ENCODE peak calls at places on chromosomes 16 and 17, in eight cellular contexts. T, S, C, R, W, O, H and D are unnamed samples.

GRCh38 chr17:7383742-7384488 is 3.0 kb downstream of the TNK1 start:
- DNase-seq in S (no peak), O (peak), C (peak), R (peak), T (peak), H (peak), W (peak), D (no peak)

GRCh38 chr17:10171057-10171456 is 27.3 kb downstream of the GAS7 start:
- DNase-seq in C (no peak), S (no peak), O (no peak), R (no peak), H (no peak), T (no peak), W (no peak), D (peak)

GRCh38 chr16:81658373-81658772 is 120.7 kb upstream of the PLCG2 start:
- DNase-seq in C (no peak), R (no peak), W (no peak), O (no peak), H (no peak), T (no peak), S (no peak), D (no peak)

GRCh38 chr16:17845031-17845430 is 374.3 kb upstream of the XYLT1 start:
- DNase-seq in O (no peak), W (no peak), R (no peak), T (no peak), S (no peak), H (no peak), C (no peak), D (no peak)

GRCh38 chr17:75036643-75037268 is 10.0 kb downstream of the ATP5PD start:
- DNase-seq in S (no peak), R (peak), H (peak), C (peak), W (peak), T (peak), O (peak), D (peak)

GRCh38 chr17:8300629-8301242 is 5.5 kb upstream of the SLC25A35 start:
- DNase-seq in W (peak), S (no peak), T (peak), O (peak), R (peak), C (peak), H (peak), D (no peak)

GRCh38 chr16:3170440-3171180 is 17.4 kb upstream of the OR1F1 start:
- DNase-seq in T (no peak), H (peak), R (no peak), S (no peak), W (peak), O (peak), C (no peak), D (peak)

GRCh38 chr16:48611329-48612137 is 1.6 kb upstream of the N4BP1 start:
- DNase-seq in O (peak), R (peak), C (peak), H (peak), S (no peak), T (peak), W (peak), D (no peak)

GRCh38 chr16:27599606-27600005 is 49.7 kb downstream of the KATNIP start:
- DNase-seq in H (no peak), C (no peak), O (no peak), R (no peak), S (no peak), T (no peak), W (no peak), D (no peak)

GRCh38 chr16:4381072-4381934 is 9.7 kb downstream of the VASN start:
- DNase-seq in O (no peak), W (no peak), R (no peak), C (no peak), T (no peak), S (no peak), H (peak), D (no peak)

GRCh38 chr17:44556114-44556853 is 1.0 kb upstream of the FZD2 start:
- DNase-seq in W (no peak), C (peak), O (peak), R (no peak), H (no peak), S (no peak), T (no peak), D (peak)

GRCh38 chr16:52497067-52497816 is 49.7 kb downstream of the TOX3 start:
- DNase-seq in H (no peak), O (no peak), S (no peak), T (no peak), W (no peak), C (no peak), R (no peak), D (no peak)

GRCh38 chr17:83175551-83176271 is 96.3 kb downstream of the METRNL start:
- DNase-seq in O (no peak), W (no peak), H (no peak), S (no peak), C (peak), R (no peak), T (no peak), D (peak)

GRCh38 chr16:22638393-22639206 is 127.9 kb downstream of the NPIPB5 start:
- DNase-seq in C (no peak), S (no peak), O (no peak), W (no peak), H (no peak), R (no peak), T (no peak), D (no peak)

GRCh38 chr16:16042076-16042475 is 92.7 kb downstream of the ABCC1 start:
- DNase-seq in H (no peak), T (no peak), C (no peak), O (no peak), R (no peak), W (peak), S (no peak), D (no peak)